ENCODE peak calls at places on chromosome 18, in seven cellular contexts. K, L, G, W, V, C and U are unnamed samples.

GRCh38 chr18:35971661-35972196 is 750 bp upstream of the RMP24 start:
- DNase-seq in K (no peak), L (no peak), G (no peak), W (no peak), V (no peak), C (no peak), U (peak)

GRCh38 chr18:80154293-80154692 is 45.2 kb downstream of the ADNP2 start:
- DNase-seq in K (peak), L (peak), G (no peak), W (peak), V (peak), C (no peak), U (peak)

GRCh38 chr18:13242797-13243196 is 24.2 kb downstream of the LDLRAD4 start:
- DNase-seq in K (no peak), L (no peak), G (no peak), W (no peak), V (no peak), C (no peak), U (no peak)

GRCh38 chr18:49368161-49368875 is 92.1 kb downstream of the DYM start:
- DNase-seq in K (no peak), L (no peak), G (no peak), W (no peak), V (no peak), C (no peak), U (no peak)

GRCh38 chr18:12287684-12288405 is 20.2 kb upstream of the TUBB6 start:
- DNase-seq in K (peak), L (no peak), G (peak), W (no peak), V (no peak), C (peak), U (peak)

GRCh38 chr18:47387864-47388263 is 136.4 kb upstream of the SKOR2 start:
- DNase-seq in K (no peak), L (no peak), G (no peak), W (no peak), V (no peak), C (no peak), U (no peak)

GRCh38 chr18:23547806-23548205 is 38.5 kb downstream of the NPC1 start:
- DNase-seq in K (no peak), L (no peak), G (no peak), W (no peak), V (no peak), C (peak), U (no peak)

GRCh38 chr18:76388891-76389423 is 106.1 kb downstream of the ZNF516 start:
- DNase-seq in K (no peak), L (no peak), G (no peak), W (no peak), V (no peak), C (no peak), U (no peak)

GRCh38 chr18:21167641-21168372 is 56.2 kb upstream of the ROCK1 start:
- DNase-seq in K (peak), L (no peak), G (no peak), W (no peak), V (no peak), C (peak), U (peak)

GRCh38 chr18:58044370-58045264 is 591 bp downstream of the NEDD4L start:
- DNase-seq in K (peak), L (peak), G (peak), W (peak), V (peak), C (peak), U (peak)

GRCh38 chr18:44737623-44738022 is 56.9 kb downstream of the SETBP1 start:
- DNase-seq in K (no peak), L (no peak), G (no peak), W (no peak), V (no peak), C (no peak), U (no peak)

GRCh38 chr18:74316257-74317180 is 880 bp downstream of the C18orf63 start:
- DNase-seq in K (no peak), L (no peak), G (peak), W (no peak), V (no peak), C (no peak), U (peak)

GRCh38 chr18:36094431-36094830 is 27.1 kb upstream of the RPRD1A start:
- DNase-seq in K (no peak), L (no peak), G (no peak), W (no peak), V (no peak), C (no peak), U (no peak)

GRCh38 chr18:5524660-5525059 is 19.1 kb downstream of the EPB41L3 start:
- DNase-seq in K (no peak), L (no peak), G (no peak), W (no peak), V (no peak), C (no peak), U (no peak)

GRCh38 chr18:9811978-9812377 is 73.8 kb upstream of the TXNDC2 start:
- DNase-seq in K (no peak), L (no peak), G (no peak), W (no peak), V (no peak), C (no peak), U (no peak)

GRCh38 chr18:3649559-3650426 is 199.8 kb downstream of the TGIF1 start:
- DNase-seq in K (no peak), L (no peak), G (peak), W (no peak), V (no peak), C (no peak), U (no peak)

GRCh38 chr18:35808796-35809195 is 163.7 kb upstream of the RMP24 start:
- DNase-seq in K (no peak), L (no peak), G (no peak), W (no peak), V (no peak), C (no peak), U (no peak)

GRCh38 chr18:79866889-79867574 is 69.3 kb downstream of the KCNG2 start:
- DNase-seq in K (no peak), L (no peak), G (no peak), W (no peak), V (no peak), C (no peak), U (no peak)

GRCh38 chr18:47968006-47968676 is 37.7 kb upstream of the SMAD2 start:
- DNase-seq in K (peak), L (no peak), G (peak), W (no peak), V (no peak), C (no peak), U (peak)

GRCh38 chr18:12293831-12294230 is 14.2 kb upstream of the TUBB6 start:
- DNase-seq in K (no peak), L (no peak), G (no peak), W (no peak), V (no peak), C (no peak), U (no peak)

GRCh38 chr18:1393929-1394328 is 489.3 kb downstream of the ADCYAP1 start:
- DNase-seq in K (no peak), L (no peak), G (no peak), W (no peak), V (no peak), C (no peak), U (no peak)

GRCh38 chr18:45291616-45292612 is 323.4 kb upstream of the SLC14A2 start:
- DNase-seq in K (no peak), L (no peak), G (no peak), W (no peak), V (no peak), C (no peak), U (no peak)

GRCh38 chr18:7784171-7784570 is 217.1 kb downstream of the PTPRM start:
- DNase-seq in K (no peak), L (no peak), G (no peak), W (no peak), V (no peak), C (no peak), U (peak)